ENCODE peak calls at places on chromosomes 11 and 22, in four cellular contexts. One of them, this sample, is unnamed.

GRCh38 chr22:30240541-30241417 is 5.8 kb downstream of the LIF start:
- DNase-seq in ovary: no peak
- DNase-seq in thyroid gland: no peak
- DNase-seq in GM23248: no peak
- DNase-seq in this sample: no peak

GRCh38 chr11:73308003-73308962 is at the start of gene ARHGEF17:
- DNase-seq in ovary: peak; percentile 84
- DNase-seq in thyroid gland: peak; percentile 84
- DNase-seq in GM23248: peak; percentile 91
- DNase-seq in this sample: no peak

GRCh38 chr11:129605815-129606214 is 209.8 kb upstream of the TMEM45B start:
- DNase-seq in ovary: no peak
- DNase-seq in thyroid gland: no peak
- DNase-seq in GM23248: no peak
- DNase-seq in this sample: no peak

GRCh38 chr22:30344447-30345200 is 12.1 kb downstream of the SF3A1 start:
- DNase-seq in ovary: no peak
- DNase-seq in thyroid gland: no peak
- DNase-seq in GM23248: no peak
- DNase-seq in this sample: no peak

GRCh38 chr22:36037102-36037758 is 8.6 kb upstream of the RBFOX2 start:
- DNase-seq in ovary: no peak
- DNase-seq in thyroid gland: no peak
- DNase-seq in GM23248: no peak
- DNase-seq in this sample: no peak

GRCh38 chr11:67303132-67303988 is at the start of gene SSH3:
- DNase-seq in ovary: peak; percentile 76
- DNase-seq in thyroid gland: peak; percentile 92
- DNase-seq in GM23248: peak; percentile 82
- DNase-seq in this sample: peak; percentile 74

GRCh38 chr11:69707156-69707555 is 3.3 kb upstream of the FGF19 start:
- DNase-seq in ovary: no peak
- DNase-seq in thyroid gland: no peak
- DNase-seq in GM23248: no peak
- DNase-seq in this sample: peak; percentile 9

GRCh38 chr11:36162909-36163434 is 126.3 kb downstream of the COMMD9 start:
- DNase-seq in ovary: no peak
- DNase-seq in thyroid gland: no peak
- DNase-seq in GM23248: no peak
- DNase-seq in this sample: no peak

GRCh38 chr22:19103881-19104821 is 18.1 kb downstream of the DGCR2 start:
- DNase-seq in ovary: no peak
- DNase-seq in thyroid gland: peak; percentile 76
- DNase-seq in GM23248: peak; percentile 26
- DNase-seq in this sample: peak; percentile 49

GRCh38 chr11:9711454-9712307 is 47.8 kb downstream of the SWAP70 start:
- DNase-seq in ovary: no peak
- DNase-seq in thyroid gland: peak; percentile 45
- DNase-seq in GM23248: no peak
- DNase-seq in this sample: no peak

GRCh38 chr22:44891293-44891747 is 118.5 kb downstream of the PHF21B start:
- DNase-seq in ovary: no peak
- DNase-seq in thyroid gland: no peak
- DNase-seq in GM23248: no peak
- DNase-seq in this sample: no peak

GRCh38 chr22:48594016-48594756 is 1233.5 kb downstream of the BRD1 start:
- DNase-seq in ovary: no peak
- DNase-seq in thyroid gland: no peak
- DNase-seq in GM23248: no peak
- DNase-seq in this sample: no peak

GRCh38 chr11:35458846-35459245 is 39.5 kb upstream of the SLC1A2 start:
- DNase-seq in ovary: no peak
- DNase-seq in thyroid gland: no peak
- DNase-seq in GM23248: peak; percentile 42
- DNase-seq in this sample: no peak

GRCh38 chr11:59787816-59788215 is 22.8 kb downstream of the MRPL16 start:
- DNase-seq in ovary: no peak
- DNase-seq in thyroid gland: no peak
- DNase-seq in GM23248: peak; percentile 85
- DNase-seq in this sample: no peak

GRCh38 chr22:20981787-20982562 is at the start of gene LZTR1:
- DNase-seq in ovary: peak; percentile 84
- DNase-seq in thyroid gland: peak; percentile 79
- DNase-seq in GM23248: peak; percentile 96
- DNase-seq in this sample: peak; percentile 91

GRCh38 chr11:70176940-70177689 is 26.0 kb upstream of the FADD start:
- DNase-seq in ovary: no peak
- DNase-seq in thyroid gland: no peak
- DNase-seq in GM23248: peak; percentile 49
- DNase-seq in this sample: no peak

GRCh38 chr11:134350381-134350780 is 18.6 kb downstream of the GLB1L2 start:
- DNase-seq in ovary: no peak
- DNase-seq in thyroid gland: no peak
- DNase-seq in GM23248: no peak
- DNase-seq in this sample: no peak

GRCh38 chr11:2305862-2306823 is 4.3 kb downstream of the TSPAN32 start:
- DNase-seq in ovary: peak; percentile 95
- DNase-seq in thyroid gland: no peak
- DNase-seq in GM23248: peak; percentile 73
- DNase-seq in this sample: peak; percentile 27

GRCh38 chr22:48301421-48301820 is 1526.3 kb downstream of the BRD1 start:
- DNase-seq in ovary: no peak
- DNase-seq in thyroid gland: peak; percentile 71
- DNase-seq in GM23248: no peak
- DNase-seq in this sample: no peak

GRCh38 chr11:63670077-63670737 is 969 bp downstream of the ATL3 start:
- DNase-seq in ovary: no peak
- DNase-seq in thyroid gland: no peak
- DNase-seq in GM23248: peak; percentile 75
- DNase-seq in this sample: no peak

GRCh38 chr11:89175796-89176195 is 1.9 kb upstream of the TYR start:
- DNase-seq in ovary: no peak
- DNase-seq in thyroid gland: no peak
- DNase-seq in GM23248: peak; percentile 7
- DNase-seq in this sample: no peak

GRCh38 chr22:47201996-47202818 is 439.8 kb downstream of the TBC1D22A start:
- DNase-seq in ovary: peak; percentile 36
- DNase-seq in thyroid gland: no peak
- DNase-seq in GM23248: no peak
- DNase-seq in this sample: peak; percentile 12

GRCh38 chr11:125402436-125402835 is 93.6 kb downstream of the FEZ1 start:
- DNase-seq in ovary: no peak
- DNase-seq in thyroid gland: no peak
- DNase-seq in GM23248: peak; percentile 61
- DNase-seq in this sample: no peak

GRCh38 chr11:33344611-33345010 is 87.4 kb downstream of the HIPK3 start:
- DNase-seq in ovary: no peak
- DNase-seq in thyroid gland: no peak
- DNase-seq in GM23248: peak; percentile 30
- DNase-seq in this sample: no peak

GRCh38 chr11:19336331-19336730 is 95.6 kb upstream of the E2F8 start:
- DNase-seq in ovary: no peak
- DNase-seq in thyroid gland: no peak
- DNase-seq in GM23248: no peak
- DNase-seq in this sample: no peak

GRCh38 chr11:34052036-34052607 is 591 bp downstream of the CAPRIN1 start:
- DNase-seq in ovary: peak; percentile 94
- DNase-seq in thyroid gland: peak; percentile 93
- DNase-seq in GM23248: peak; percentile 94
- DNase-seq in this sample: peak; percentile 91

GRCh38 chr22:50306753-50307749 is at the start of gene PLXNB2:
- DNase-seq in ovary: peak; percentile 87
- DNase-seq in thyroid gland: peak; percentile 87
- DNase-seq in GM23248: peak; percentile 88
- DNase-seq in this sample: peak; percentile 73

GRCh38 chr11:61691378-61692156 is 11.4 kb downstream of the DAGLA start:
- DNase-seq in ovary: no peak
- DNase-seq in thyroid gland: peak; percentile 45
- DNase-seq in GM23248: no peak
- DNase-seq in this sample: no peak

GRCh38 chr11:68409748-68410344 is 50.7 kb upstream of the PPP6R3 start:
- DNase-seq in ovary: peak; percentile 18
- DNase-seq in thyroid gland: no peak
- DNase-seq in GM23248: no peak
- DNase-seq in this sample: no peak

GRCh38 chr11:28697920-28698827 is 590.0 kb downstream of the METTL15 start:
- DNase-seq in ovary: peak; percentile 59
- DNase-seq in thyroid gland: peak; percentile 76
- DNase-seq in GM23248: peak; percentile 66
- DNase-seq in this sample: peak; percentile 56

GRCh38 chr22:50696251-50696798 is 23.7 kb downstream of the SHANK3 start:
- DNase-seq in ovary: peak; percentile 3
- DNase-seq in thyroid gland: no peak
- DNase-seq in GM23248: no peak
- DNase-seq in this sample: no peak

GRCh38 chr11:99548264-99548663 is 527.5 kb downstream of the CNTN5 start:
- DNase-seq in ovary: no peak
- DNase-seq in thyroid gland: no peak
- DNase-seq in GM23248: no peak
- DNase-seq in this sample: no peak

GRCh38 chr11:58286249-58286648 is 18.2 kb upstream of the OR10W1 start:
- DNase-seq in ovary: no peak
- DNase-seq in thyroid gland: no peak
- DNase-seq in GM23248: peak; percentile 77
- DNase-seq in this sample: no peak

GRCh38 chr11:19196458-19196857 is 5.3 kb downstream of the CSRP3 start:
- DNase-seq in ovary: no peak
- DNase-seq in thyroid gland: no peak
- DNase-seq in GM23248: no peak
- DNase-seq in this sample: no peak

GRCh38 chr11:119671561-119672015 is 57.4 kb downstream of the NECTIN1 start:
- DNase-seq in ovary: peak; percentile 66
- DNase-seq in thyroid gland: no peak
- DNase-seq in GM23248: no peak
- DNase-seq in this sample: peak; percentile 40
- H3K4me3 ChIP-seq in ovary: no peak overlapping the region
- H3K4me3 ChIP-seq in thyroid gland: no peak overlapping the region
- H3K4me3 ChIP-seq in GM23248: no peak overlapping the region
- H3K4me3 ChIP-seq in this sample: no peak overlapping the region

DNA sequence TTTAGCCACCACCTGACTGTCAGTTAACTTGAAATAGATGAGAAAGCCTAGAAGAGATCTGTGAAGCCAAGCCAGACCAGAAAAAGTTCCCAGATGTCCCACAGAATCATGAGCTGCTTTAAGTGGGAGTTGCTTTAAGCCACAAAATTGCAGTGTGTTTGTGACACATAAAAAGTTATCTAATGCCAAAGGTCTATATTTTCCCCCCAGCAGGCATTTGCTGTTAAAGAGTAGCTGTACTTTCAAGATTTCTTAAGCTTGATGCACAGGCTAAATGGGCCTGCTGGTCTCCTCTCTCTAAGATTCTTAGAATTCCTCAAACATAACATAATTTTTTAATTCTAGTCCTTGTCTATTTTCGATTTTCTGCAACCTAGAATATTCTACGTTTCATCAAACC is 825.7 kb downstream of the FAM181B start:
- DNase-seq in ovary: no peak
- DNase-seq in thyroid gland: no peak
- DNase-seq in GM23248: peak; percentile 21
- DNase-seq in this sample: no peak
- H3K27ac ChIP-seq in ovary: no peak overlapping the region
- H3K27ac ChIP-seq in thyroid gland: no peak overlapping the region
- H3K27ac ChIP-seq in GM23248: no peak overlapping the region
- H3K27ac ChIP-seq in this sample: no peak overlapping the region

GRCh38 chr11:6928916-6929315 is 2.7 kb downstream of the ZNF215 start:
- DNase-seq in ovary: no peak
- DNase-seq in thyroid gland: no peak
- DNase-seq in GM23248: no peak
- DNase-seq in this sample: no peak

GRCh38 chr11:6926208-6927029 is at the start of gene ZNF215:
- DNase-seq in ovary: peak; percentile 47
- DNase-seq in thyroid gland: peak; percentile 70
- DNase-seq in GM23248: peak; percentile 97
- DNase-seq in this sample: peak; percentile 57

GRCh38 chr11:6925007-6925577 is 1.1 kb upstream of the ZNF215 start:
- DNase-seq in ovary: no peak
- DNase-seq in thyroid gland: no peak
- DNase-seq in GM23248: no peak
- DNase-seq in this sample: no peak

GRCh38 chr11:6927030-6927617 is 898 bp downstream of the ZNF215 start:
- DNase-seq in ovary: no peak
- DNase-seq in thyroid gland: no peak
- DNase-seq in GM23248: peak; percentile 9
- DNase-seq in this sample: no peak

DNA sequence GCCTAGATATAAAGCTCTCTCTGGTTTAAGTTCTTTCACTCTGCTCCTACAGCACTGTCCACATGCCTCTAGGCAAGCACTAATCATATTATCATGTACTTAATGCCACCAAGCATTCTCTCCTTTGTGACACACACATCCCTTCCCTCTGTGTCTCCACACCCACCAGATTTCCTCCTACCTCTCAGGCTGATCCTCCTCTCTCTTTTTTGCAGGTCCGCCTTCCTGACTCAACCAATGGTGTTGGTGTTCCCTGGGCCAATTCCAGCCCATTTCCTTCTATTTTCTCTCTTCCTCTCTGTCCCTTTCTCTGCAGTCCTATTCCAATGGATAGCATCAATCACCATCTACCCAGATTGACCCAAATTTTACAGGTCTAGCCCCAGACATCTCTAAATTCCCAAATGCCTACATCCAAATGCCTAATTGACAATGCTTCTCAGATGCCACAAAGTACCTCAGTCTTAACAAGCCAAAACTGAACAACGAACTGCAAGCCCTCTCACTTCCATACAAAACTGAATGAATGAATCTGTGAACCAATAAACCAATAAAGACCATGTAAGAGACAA is 504 bp upstream of the ZNF215 start:
- DNase-seq in ovary: no peak
- DNase-seq in thyroid gland: no peak
- DNase-seq in GM23248: peak; percentile 55
- DNase-seq in this sample: peak; percentile 11
- H3K4me3 ChIP-seq in ovary: peak overlapping the region; percentile 49
- H3K4me3 ChIP-seq in thyroid gland: peak overlapping the region; percentile 53
- H3K4me3 ChIP-seq in GM23248: peak overlapping the region; percentile 82
- H3K4me3 ChIP-seq in this sample: peak overlapping the region; percentile 41

GRCh38 chr22:37803195-37803635 is 4.5 kb upstream of the GCAT start:
- DNase-seq in ovary: no peak
- DNase-seq in thyroid gland: no peak
- DNase-seq in GM23248: no peak
- DNase-seq in this sample: no peak
- H3K27ac ChIP-seq in ovary: no peak overlapping the region
- H3K27ac ChIP-seq in thyroid gland: peak overlapping the region; percentile 91
- H3K27ac ChIP-seq in GM23248: no peak overlapping the region
- H3K27ac ChIP-seq in this sample: no peak overlapping the region

DNA sequence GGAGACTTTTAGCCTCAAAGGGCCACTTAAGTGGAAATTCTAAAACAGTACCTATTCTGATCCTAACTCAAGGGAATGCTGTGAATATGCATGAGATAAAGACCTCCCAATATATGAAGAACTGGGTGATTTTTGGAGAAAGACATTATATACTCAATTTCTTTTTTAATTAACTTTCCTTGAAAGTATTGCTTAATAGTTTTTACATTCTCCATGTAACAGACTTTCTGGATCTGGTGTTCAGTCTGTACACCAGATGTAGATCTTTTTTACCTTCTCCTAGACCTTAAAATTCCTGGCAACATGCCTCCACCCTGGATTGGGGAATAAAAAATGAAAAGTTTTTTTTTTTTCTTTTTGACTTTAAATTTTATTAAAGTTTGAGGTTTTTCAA is 777 bp downstream of the NNMT start:
- DNase-seq in ovary: no peak
- DNase-seq in thyroid gland: no peak
- DNase-seq in GM23248: peak; percentile 20
- DNase-seq in this sample: no peak
- H3K4me3 ChIP-seq in ovary: peak overlapping the region; percentile 36
- H3K4me3 ChIP-seq in thyroid gland: peak overlapping the region; percentile 25
- H3K4me3 ChIP-seq in GM23248: peak overlapping the region; percentile 99
- H3K4me3 ChIP-seq in this sample: no peak overlapping the region